ENCODE peak calls at places on chromosomes 16 and 17, in six cellular contexts. J, V, D, F, O and E are unnamed samples.

GRCh38 chr16:53191413-53191812 is 136.6 kb downstream of the CHD9 start:
- DNase-seq in D (no peak), J (no peak), O (no peak), F (no peak), V (no peak), E (no peak)

GRCh38 chr16:70653406-70653805 is 7.0 kb downstream of the IL34 start:
- DNase-seq in O (no peak), D (no peak), J (no peak), V (no peak), F (no peak), E (no peak)

GRCh38 chr16:29663020-29663828 is at the start of gene SPN:
- DNase-seq in O (no peak), V (peak), F (peak), D (no peak), J (no peak), E (no peak)

GRCh38 chr17:68011199-68011665 is 15.0 kb upstream of the C17orf58 start:
- DNase-seq in D (no peak), F (peak), V (peak), O (no peak), J (no peak), E (no peak)

GRCh38 chr17:3732171-3732570 is 8.5 kb downstream of the HASPIN start:
- DNase-seq in F (peak), D (no peak), V (peak), J (peak), O (no peak), E (no peak)

GRCh38 chr16:11198817-11199216 is 57.2 kb downstream of the SOCS1 start:
- DNase-seq in D (no peak), F (no peak), V (peak), O (no peak), J (no peak), E (no peak)

GRCh38 chr16:11239644-11240632 is 16.1 kb downstream of the SOCS1 start:
- DNase-seq in F (no peak), V (no peak), O (no peak), D (no peak), J (no peak), E (no peak)

GRCh38 chr17:4932756-4933155 is 679 bp downstream of the GP1BA start:
- DNase-seq in J (no peak), F (no peak), V (no peak), O (no peak), D (no peak), E (no peak)

GRCh38 chr16:3971261-3971660 is 90.7 kb upstream of the CREBBP start:
- DNase-seq in J (peak), O (no peak), F (peak), D (peak), V (no peak), E (peak)

GRCh38 chr17:77695386-77695785 is 263.1 kb upstream of the TNRC6C start:
- DNase-seq in V (no peak), O (no peak), F (no peak), D (no peak), J (no peak), E (no peak)

GRCh38 chr17:80195671-80196529 is 24.2 kb downstream of the SGSH start:
- DNase-seq in O (no peak), D (no peak), V (peak), J (peak), F (peak), E (no peak)

GRCh38 chr16:21560462-21560861 is 38.9 kb upstream of the METTL9 start:
- DNase-seq in O (no peak), J (no peak), V (no peak), F (no peak), D (no peak), E (no peak)

GRCh38 chr17:75476274-75476673 is 19.8 kb downstream of the TMEM94 start:
- DNase-seq in D (no peak), O (no peak), F (no peak), J (peak), V (no peak), E (no peak)

GRCh38 chr16:73071131-73071940 is 23.4 kb upstream of the ZFHX3 start:
- DNase-seq in J (peak), F (no peak), V (no peak), O (peak), D (no peak), E (no peak)

GRCh38 chr17:73430165-73430680 is 118.4 kb upstream of the CDC42EP4 start:
- DNase-seq in J (no peak), D (no peak), F (no peak), V (no peak), O (no peak), E (no peak)

GRCh38 chr16:15610369-15610871 is 32.5 kb downstream of the MARF1 start:
- DNase-seq in F (no peak), J (peak), D (no peak), O (no peak), V (no peak), E (no peak)

GRCh38 chr17:72604518-72604917 is 483.7 kb downstream of the SOX9 start:
- DNase-seq in V (no peak), F (no peak), J (no peak), O (no peak), D (no peak), E (no peak)

GRCh38 chr17:33506889-33507650 is 214.0 kb upstream of the ASIC2 start:
- DNase-seq in D (no peak), J (peak), F (no peak), V (no peak), O (no peak), E (no peak)

GRCh38 chr16:57379579-57379978 is 7.3 kb downstream of the CX3CL1 start:
- DNase-seq in D (no peak), F (no peak), O (no peak), V (no peak), J (no peak), E (no peak)

GRCh38 chr17:72730091-72730490 is 362.4 kb downstream of the SLC39A11 start:
- DNase-seq in O (no peak), F (no peak), D (no peak), V (peak), J (no peak), E (peak)

GRCh38 chr17:51796026-51796425 is 362.5 kb downstream of the CA10 start:
- DNase-seq in V (no peak), J (no peak), D (no peak), F (no peak), O (no peak), E (no peak)

GRCh38 chr16:82169861-82170845 is at the start of gene MPHOSPH6:
- DNase-seq in V (peak), D (peak), O (peak), J (peak), F (peak), E (peak)

GRCh38 chr17:6429266-6429665 is 5.7 kb downstream of the AIPL1 start:
- DNase-seq in D (no peak), J (no peak), O (no peak), F (no peak), V (no peak), E (no peak)

GRCh38 chr17:6428207-6428965 is 6.5 kb downstream of the AIPL1 start:
- DNase-seq in J (no peak), D (no peak), F (no peak), V (no peak), O (no peak), E (no peak)

GRCh38 chr17:6426356-6427101 is 8.4 kb downstream of the AIPL1 start:
- DNase-seq in O (no peak), V (no peak), F (no peak), J (no peak), D (no peak), E (no peak)

GRCh38 chr17:6427284-6427781 is 7.6 kb downstream of the AIPL1 start:
- DNase-seq in D (peak), J (peak), F (peak), O (no peak), V (no peak), E (no peak)

GRCh38 chr17:6430769-6431168 is 4.2 kb downstream of the AIPL1 start:
- DNase-seq in D (no peak), V (no peak), O (no peak), J (no peak), F (no peak), E (no peak)
- TF ChIP-seq CTCF in D (peak), V (peak), O (no peak), J (peak), F (peak), E (peak)

DNA sequence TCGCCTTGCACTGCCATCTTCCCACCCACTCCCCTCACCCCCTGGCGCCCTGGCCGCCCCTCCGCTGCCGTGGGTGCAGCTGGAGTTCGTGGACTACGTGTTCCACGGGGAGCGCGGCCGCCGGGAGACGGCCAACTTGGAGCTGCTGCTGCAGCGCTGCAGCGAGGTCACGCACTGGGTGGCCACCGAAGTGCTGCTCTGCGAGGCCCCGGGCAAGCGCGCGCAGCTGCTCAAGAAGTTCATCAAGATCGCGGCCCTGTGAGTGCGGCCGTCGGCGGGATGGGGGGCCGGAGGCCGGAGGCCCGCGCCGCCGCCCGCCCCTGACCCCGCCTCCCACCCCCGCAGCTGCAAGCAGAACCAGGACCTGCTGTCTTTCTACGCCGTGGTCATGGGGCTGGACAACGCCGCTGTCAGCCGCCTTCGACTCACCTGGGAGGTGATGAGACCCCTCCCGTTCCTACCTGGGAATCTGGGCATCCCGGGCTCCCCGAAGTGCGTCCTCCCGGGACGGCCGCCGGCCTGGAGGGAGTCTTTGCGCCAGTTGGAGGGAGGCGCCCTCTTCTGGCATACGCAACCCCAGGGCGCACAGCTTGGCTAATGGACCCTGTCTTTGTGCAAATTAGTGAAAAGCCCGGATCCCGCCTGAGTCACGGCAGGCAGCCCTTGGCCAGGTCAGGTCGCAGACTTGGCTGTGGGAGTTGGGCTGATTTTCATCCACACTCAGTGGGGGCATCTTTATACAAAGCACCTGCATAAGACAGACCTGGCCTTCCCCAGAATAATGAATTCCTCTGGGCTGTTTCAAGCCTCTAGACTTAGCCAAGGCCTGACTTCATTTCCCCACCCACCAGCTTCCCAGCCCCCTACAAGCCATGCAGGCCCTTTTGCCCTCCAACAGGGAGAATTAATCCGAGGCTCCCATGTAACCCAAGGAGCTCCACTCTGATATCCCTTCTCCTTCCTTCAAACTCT is 14.3 kb downstream of the RAPGEFL1 start:
- DNase-seq in V (peak), J (peak), O (peak), D (peak), F (peak), E (no peak)
- H3K4me3 ChIP-seq in V (peak), J (peak), O (peak), D (peak), F (peak), E (peak)

GRCh38 chr17:62064791-62065563 is at the start of gene MED13:
- DNase-seq in D (no peak), O (peak), V (peak), J (peak), F (peak), E (no peak)
- TF ChIP-seq CTCF in D (no peak), O (no peak), V (no peak), J (no peak), F (no peak), E (no peak)

GRCh38 chr16:46756772-46757171 is 8.6 kb upstream of the MYLK3 start:
- DNase-seq in O (no peak), F (no peak), D (no peak), V (no peak), J (no peak), E (no peak)
- H3K4me3 ChIP-seq in O (no peak), F (no peak), D (no peak), V (no peak), J (no peak), E (no peak)

GRCh38 chr17:2042355-2042929 is 620 bp downstream of the OVCA2 start:
- DNase-seq in O (no peak), F (peak), J (peak), D (no peak), V (no peak), E (no peak)
- TF ChIP-seq CTCF in O (no peak), F (no peak), J (peak), D (peak), V (no peak), E (peak)